ENCODE peak calls at places on chromosomes 6 and 20, in nine cellular contexts. O is lower lobe of right lung; K is mammary epithelial cell; E is aorta; I is CD8-positive, alpha-beta T cell; P is A673; J is GM23248; X is heart left ventricle; B is cardiac muscle cell. W is an unnamed sample. For H3K36me3, the result is how much of the 10 kb centered on the place peaks cover.

GRCh38 chr6:165514621-165515020 is 148.4 kb downstream of the PDE10A start:
- DNase-seq in O (no peak), K (no peak), E (no peak), I (no peak), P (no peak), J (no peak), X (no peak), B (no peak), W (no peak)

GRCh38 chr6:3455490-3456394 is 1.1 kb downstream of the SLC22A23 start:
- DNase-seq in O (peak), K (peak), E (peak), I (peak), P (no peak), J (peak), X (peak), B (no peak), W (peak)

GRCh38 chr6:4370066-4370465 is 234.7 kb upstream of the ECI2 start:
- DNase-seq in O (no peak), K (peak), E (no peak), I (no peak), P (no peak), J (peak), X (no peak), B (peak), W (no peak)

GRCh38 chr20:52103911-52104545 is 87.6 kb downstream of the ZFP64 start:
- DNase-seq in O (no peak), K (no peak), E (no peak), I (no peak), P (peak), J (peak), X (no peak), B (peak), W (no peak)

GRCh38 chr20:1242530-1242929 is 16.7 kb downstream of the RAD21L1 start:
- DNase-seq in O (no peak), K (peak), E (no peak), I (no peak), P (no peak), J (peak), X (no peak), B (peak), W (no peak)

GRCh38 chr6:144696610-144697376 is 411.7 kb downstream of the UTRN start:
- DNase-seq in O (no peak), K (no peak), E (no peak), I (no peak), P (no peak), J (peak), X (no peak), B (peak), W (no peak)

GRCh38 chr6:139925894-139926641 is 551.6 kb upstream of the CITED2 start:
- DNase-seq in O (no peak), K (no peak), E (no peak), I (no peak), P (peak), J (no peak), X (peak), B (peak), W (no peak)

GRCh38 chr6:45991189-45991588 is 24.5 kb downstream of the CLIC5 start:
- DNase-seq in O (no peak), K (no peak), E (no peak), I (no peak), P (no peak), J (no peak), X (no peak), B (peak), W (no peak)

GRCh38 chr6:169850746-169851145 is 99.3 kb downstream of the ERMARD start:
- DNase-seq in O (no peak), K (no peak), E (no peak), I (no peak), P (no peak), J (no peak), X (no peak), B (no peak), W (no peak)

GRCh38 chr6:11780097-11780428 is 1.5 kb upstream of the ADTRP start:
- DNase-seq in O (no peak), K (no peak), E (no peak), I (no peak), P (no peak), J (no peak), X (no peak), B (no peak), W (no peak)

GRCh38 chr6:140319209-140319608 is 944.8 kb upstream of the CITED2 start:
- DNase-seq in O (no peak), K (no peak), E (no peak), I (no peak), P (peak), J (peak), X (no peak), B (peak), W (no peak)

GRCh38 chr6:147390909-147391536 is 117.5 kb upstream of the SAMD5 start:
- DNase-seq in O (no peak), K (no peak), E (no peak), I (no peak), P (peak), J (peak), X (no peak), B (peak), W (no peak)

GRCh38 chr6:35194390-35194789 is 19.4 kb upstream of the SCUBE3 start:
- DNase-seq in O (no peak), K (no peak), E (no peak), I (no peak), P (no peak), J (no peak), X (no peak), B (no peak), W (no peak)

GRCh38 chr20:11454966-11455799 is 462.5 kb upstream of the BTBD3 start:
- DNase-seq in O (no peak), K (peak), E (no peak), I (no peak), P (peak), J (peak), X (no peak), B (peak), W (no peak)

GRCh38 chr20:55582498-55582897 is 422.8 kb downstream of the CBLN4 start:
- DNase-seq in O (no peak), K (no peak), E (no peak), I (no peak), P (no peak), J (no peak), X (no peak), B (no peak), W (no peak)

GRCh38 chr6:68194846-68195478 is 440.1 kb upstream of the ADGRB3 start:
- DNase-seq in O (no peak), K (no peak), E (no peak), I (no peak), P (no peak), J (no peak), X (no peak), B (peak), W (no peak)

GRCh38 chr6:140979642-140980091 is 1153.1 kb upstream of the GJE1 start:
- DNase-seq in O (no peak), K (peak), E (no peak), I (no peak), P (no peak), J (peak), X (peak), B (peak), W (no peak)

GRCh38 chr6:18022398-18023231 is 35.2 kb upstream of the KIF13A start:
- DNase-seq in O (no peak), K (peak), E (no peak), I (no peak), P (peak), J (peak), X (no peak), B (peak), W (no peak)

GRCh38 chr6:17851720-17852161 is 135.7 kb downstream of the KIF13A start:
- DNase-seq in O (no peak), K (no peak), E (no peak), I (no peak), P (no peak), J (peak), X (no peak), B (peak), W (no peak)

GRCh38 chr6:42141603-42142117 is 760 bp downstream of the C6orf132 start:
- DNase-seq in O (no peak), K (peak), E (no peak), I (no peak), P (no peak), J (peak), X (no peak), B (no peak), W (no peak)

GRCh38 chr6:1679691-1680068 is 70.0 kb downstream of the FOXC1 start:
- DNase-seq in O (no peak), K (peak), E (no peak), I (no peak), P (no peak), J (no peak), X (no peak), B (peak), W (no peak)

GRCh38 chr6:21885532-21886089 is 292.1 kb downstream of the SOX4 start:
- DNase-seq in O (no peak), K (peak), E (peak), I (no peak), P (no peak), J (peak), X (peak), B (peak), W (no peak)

GRCh38 chr6:39225946-39226437 is 3.3 kb downstream of the KCNK5 start:
- DNase-seq in O (no peak), K (no peak), E (peak), I (peak), P (no peak), J (no peak), X (no peak), B (no peak), W (no peak)

GRCh38 chr6:41355952-41356351 is 20.5 kb downstream of the NCR2 start:
- DNase-seq in O (no peak), K (no peak), E (no peak), I (no peak), P (no peak), J (no peak), X (no peak), B (no peak), W (no peak)

GRCh38 chr6:23503173-23503572 is 622.8 kb upstream of the NRSN1 start:
- DNase-seq in O (no peak), K (no peak), E (no peak), I (no peak), P (no peak), J (no peak), X (no peak), B (no peak), W (no peak)

GRCh38 chr6:84671188-84671587 is 93.2 kb downstream of the TBX18 start:
- DNase-seq in O (no peak), K (no peak), E (no peak), I (no peak), P (no peak), J (no peak), X (no peak), B (no peak), W (no peak)

GRCh38 chr6:130470777-130471176 is 105.0 kb downstream of the TMEM200A start:
- DNase-seq in O (no peak), K (no peak), E (no peak), I (no peak), P (no peak), J (no peak), X (no peak), B (no peak), W (no peak)

GRCh38 chr6:113172531-113172966 is 684.6 kb upstream of the MARCKS start:
- DNase-seq in O (no peak), K (no peak), E (no peak), I (no peak), P (no peak), J (no peak), X (peak), B (peak), W (no peak)

GRCh38 chr6:166633732-166634535 is 6.9 kb upstream of the RPS6KA2 start:
- DNase-seq in O (peak), K (no peak), E (peak), I (no peak), P (peak), J (peak), X (peak), B (no peak), W (no peak)

GRCh38 chr6:21278078-21278790 is 315.3 kb upstream of the SOX4 start:
- DNase-seq in O (no peak), K (no peak), E (no peak), I (no peak), P (no peak), J (no peak), X (peak), B (peak), W (no peak)

DNA sequence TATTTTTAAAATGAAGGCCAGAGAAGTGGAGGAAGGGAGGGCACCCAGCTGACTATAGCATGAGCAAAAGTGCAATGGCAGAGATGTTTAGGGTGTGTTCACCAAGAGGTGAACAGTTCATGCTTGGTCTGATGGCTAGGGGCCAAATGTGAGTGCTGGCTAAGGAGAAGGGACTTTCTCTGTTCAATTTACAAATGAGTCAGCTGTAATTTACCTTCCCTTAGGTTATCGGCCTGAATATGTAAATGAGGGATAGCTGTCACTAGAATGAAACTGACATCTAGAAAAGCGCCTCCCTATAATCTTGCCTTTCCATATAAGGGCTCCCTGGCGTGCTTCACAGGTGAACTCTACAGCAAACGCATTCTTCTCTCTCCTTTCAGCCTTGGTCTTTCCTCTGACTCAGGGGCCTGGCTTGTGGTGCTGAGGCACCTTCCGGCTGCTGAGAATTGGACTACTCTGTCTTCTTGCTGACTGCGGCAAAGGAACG is 114.7 kb upstream of the BACH2 start:
- DNase-seq in O (no peak), K (peak), E (no peak), I (peak), P (no peak), J (no peak), X (no peak), B (no peak), W (peak)
- H3K27ac ChIP-seq in O (no peak), K (peak), E (no peak), I (no peak), P (no peak), J (no peak), X (no peak), B (no peak), W (no peak)

GRCh38 chr20:38001981-38002380 is 31.3 kb downstream of the TTI1 start:
- DNase-seq in O (no peak), K (no peak), E (no peak), I (no peak), P (no peak), J (peak), X (no peak), B (peak), W (no peak)
- H3K36me3 ChIP-seq in O (half or more), K (under half), E (under half), I (under half), P (under half), J (under half), X (half or more), B (under half), W (under half)

GRCh38 chr20:62475819-62476073 is at the start of gene GATA5:
- DNase-seq in O (no peak), K (no peak), E (no peak), I (no peak), P (no peak), J (no peak), X (no peak), B (no peak), W (no peak)

GRCh38 chr20:62475027-62475818 is 572 bp downstream of the GATA5 start:
- DNase-seq in O (no peak), K (no peak), E (no peak), I (no peak), P (no peak), J (no peak), X (no peak), B (no peak), W (no peak)

GRCh38 chr20:62473200-62473585 is 2.6 kb downstream of the GATA5 start:
- DNase-seq in O (no peak), K (no peak), E (no peak), I (no peak), P (no peak), J (no peak), X (no peak), B (no peak), W (no peak)

GRCh38 chr20:62473717-62474584 is 1.8 kb downstream of the GATA5 start:
- DNase-seq in O (no peak), K (no peak), E (no peak), I (no peak), P (no peak), J (no peak), X (no peak), B (no peak), W (no peak)

GRCh38 chr20:62474585-62475026 is 1.2 kb downstream of the GATA5 start:
- DNase-seq in O (no peak), K (no peak), E (no peak), I (no peak), P (no peak), J (no peak), X (no peak), B (no peak), W (no peak)
- H3K4me3 ChIP-seq in O (peak), K (no peak), E (no peak), I (no peak), P (no peak), J (no peak), X (peak), B (peak), W (no peak)

DNA sequence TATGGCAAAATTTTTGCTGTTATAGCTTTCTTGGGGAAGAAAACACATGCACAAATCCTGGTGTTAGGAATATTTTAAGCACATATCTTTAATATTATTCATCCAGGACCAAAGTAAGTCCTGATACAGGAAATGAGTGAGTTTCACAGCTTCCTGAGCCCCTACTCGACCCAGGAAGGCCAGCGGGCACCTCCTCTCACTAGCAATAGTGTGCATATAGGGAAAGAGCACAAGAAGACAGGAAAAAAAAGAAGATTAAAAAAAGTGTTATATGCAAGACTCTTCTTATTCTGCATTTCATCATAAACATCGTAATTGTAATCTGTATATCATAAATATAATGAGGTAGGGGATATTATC is 101.0 kb downstream of the MYO6 start:
- DNase-seq in O (no peak), K (no peak), E (no peak), I (no peak), P (no peak), J (no peak), X (no peak), B (no peak), W (no peak)
- H3K27ac ChIP-seq in O (no peak), K (no peak), E (no peak), I (no peak), P (no peak), J (no peak), X (no peak), B (no peak), W (no peak)